ENCODE peak calls at places on chromosomes 11 and 22, in five cellular contexts. R is cardiac muscle cell, K is breast epithelium, A is spleen, J is epithelial cell of esophagus. O is an unnamed sample.

GRCh38 chr22:38491707-38492348 is 14.3 kb downstream of the DDX17 start:
- DNase-seq in K (no peak), R (no peak), J (no peak), A (no peak), O (no peak)

GRCh38 chr11:78449866-78450265 is 32.2 kb upstream of the GAB2 start:
- DNase-seq in K (no peak), J (no peak), R (no peak), A (no peak), O (no peak)

GRCh38 chr11:93477684-93478234 is 65.4 kb downstream of the SMCO4 start:
- DNase-seq in R (no peak), J (no peak), A (no peak), K (no peak), O (no peak)

GRCh38 chr11:69541501-69542313 is 60.2 kb downstream of the LINC01488 start:
- DNase-seq in A (peak; percentile 57), K (no peak), R (no peak), J (peak; percentile 25), O (no peak)

GRCh38 chr11:12731841-12732336 is 57.7 kb downstream of the TEAD1 start:
- DNase-seq in R (peak; percentile 14), K (no peak), A (no peak), J (no peak), O (no peak)

GRCh38 chr22:46538816-46539163 is 1.4 kb upstream of the CELSR1 start:
- DNase-seq in R (peak; percentile 61), A (no peak), K (no peak), J (peak; percentile 83), O (no peak)

GRCh38 chr11:2590951-2591754 is 108.6 kb downstream of the KCNQ1OT1 start:
- DNase-seq in A (no peak), K (peak; percentile 16), R (no peak), J (no peak), O (no peak)

GRCh38 chr22:28450109-28450508 is 229.5 kb downstream of the TTC28 start:
- DNase-seq in J (no peak), R (no peak), A (no peak), K (no peak), O (no peak)

DNA sequence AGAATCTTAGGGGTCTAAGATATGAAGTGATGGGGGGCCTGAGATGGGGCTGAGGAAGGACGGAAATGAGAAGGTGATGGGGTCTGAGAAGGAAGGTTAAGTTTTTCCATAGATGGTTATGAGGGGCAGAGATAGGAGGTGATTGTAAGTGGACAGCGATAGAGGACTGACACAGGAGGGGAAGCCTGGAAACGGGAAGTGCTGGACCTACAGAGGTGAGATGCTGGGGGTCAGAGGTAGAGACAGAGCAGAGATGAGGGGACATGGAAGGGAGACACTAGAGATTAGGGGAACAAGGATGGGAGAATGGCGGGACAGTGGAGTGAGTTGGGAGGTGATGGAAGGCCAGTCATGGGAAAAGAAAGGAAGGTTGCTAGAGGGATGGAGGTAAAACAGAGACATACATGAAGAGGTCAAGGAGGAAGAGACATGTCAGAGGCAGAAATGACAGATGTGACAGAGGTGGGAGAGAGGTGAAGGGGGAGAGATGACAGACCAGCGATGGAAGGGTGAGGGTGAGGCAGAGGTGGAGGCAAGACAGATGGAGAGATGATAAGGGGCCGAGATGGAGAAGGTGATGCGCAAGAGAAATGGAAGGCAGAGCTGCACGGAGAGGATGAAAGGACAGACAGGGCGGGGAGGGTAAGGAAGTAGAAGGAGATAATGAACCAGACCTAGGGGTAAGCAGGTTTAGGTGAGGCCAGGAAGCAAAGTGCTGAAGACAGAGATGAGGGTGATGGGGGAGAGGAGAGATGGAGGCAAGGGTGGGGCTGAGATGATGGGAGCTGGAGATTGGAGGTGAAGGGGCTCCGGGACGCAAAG is 50.8 kb downstream of the SLC22A12 start:
- DNase-seq in K (no peak), R (no peak), A (no peak), J (no peak), O (no peak)
- H3K4me3 ChIP-seq in K (peak overlapping the region; percentile 54), R (no peak overlapping the region), A (peak overlapping the region; percentile 61), J (no peak overlapping the region), O (no peak overlapping the region)

DNA sequence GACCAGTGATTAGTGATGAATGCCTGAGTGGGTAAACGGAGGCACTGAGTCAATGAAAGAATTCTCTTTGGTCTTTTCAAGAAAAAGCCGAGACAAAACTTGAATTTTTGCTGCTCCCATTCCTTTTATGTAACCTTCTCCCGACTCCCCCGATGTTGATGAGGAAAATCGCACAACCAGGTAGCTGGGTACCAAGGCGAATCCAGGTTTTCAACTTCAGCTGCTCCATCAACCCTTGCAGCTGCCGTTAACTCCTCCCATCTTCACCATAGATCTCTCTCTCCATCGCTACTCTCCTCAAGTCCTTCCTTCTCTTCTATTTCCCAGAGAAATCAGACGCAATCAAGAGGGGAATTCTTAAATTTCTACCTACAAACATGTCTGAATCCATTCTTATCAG is 611 bp upstream of the USP2 start:
- DNase-seq in K (no peak), A (no peak), J (no peak), R (no peak), O (no peak)
- H3K4me3 ChIP-seq in K (peak overlapping the region; percentile 55), A (peak overlapping the region; percentile 74), J (peak overlapping the region; percentile 37), R (peak overlapping the region; percentile 19), O (peak overlapping the region; percentile 57)

GRCh38 chr11:34787899-34788298 is 128.3 kb downstream of the APIP start:
- DNase-seq in R (no peak), A (no peak), K (no peak), J (peak; percentile 20), O (no peak)

GRCh38 chr11:34788642-34789041 is 127.5 kb downstream of the APIP start:
- DNase-seq in A (no peak), R (no peak), J (peak; percentile 25), K (no peak), O (no peak)

GRCh38 chr11:34787348-34787747 is 128.8 kb downstream of the APIP start:
- DNase-seq in J (no peak), K (no peak), A (no peak), R (no peak), O (no peak)

GRCh38 chr11:34784318-34784841 is 131.8 kb downstream of the APIP start:
- DNase-seq in K (no peak), J (peak; percentile 80), A (no peak), R (no peak), O (no peak)

GRCh38 chr11:34783816-34784317 is 132.3 kb downstream of the APIP start:
- DNase-seq in K (no peak), J (peak; percentile 44), R (no peak), A (no peak), O (no peak)
- H3K4me3 ChIP-seq in K (no peak overlapping the region), J (no peak overlapping the region), R (no peak overlapping the region), A (no peak overlapping the region), O (no peak overlapping the region)

GRCh38 chr22:20430101-20430640 is 7.5 kb downstream of the SCARF2 start:
- DNase-seq in R (no peak), K (no peak), J (no peak), A (peak; percentile 77), O (no peak)

GRCh38 chr22:20430641-20431519 is 6.7 kb downstream of the SCARF2 start:
- DNase-seq in J (peak; percentile 70), R (no peak), A (peak; percentile 89), K (no peak), O (no peak)

GRCh38 chr22:20432244-20432686 is 5.4 kb downstream of the SCARF2 start:
- DNase-seq in R (no peak), A (peak; percentile 51), J (no peak), K (no peak), O (no peak)

GRCh38 chr22:20433191-20433590 is 4.4 kb downstream of the SCARF2 start:
- DNase-seq in R (no peak), K (no peak), J (no peak), A (peak; percentile 46), O (no peak)

GRCh38 chr22:20431520-20432237 is 5.9 kb downstream of the SCARF2 start:
- DNase-seq in K (no peak), R (no peak), A (peak; percentile 82), J (no peak), O (no peak)
- H3K4me3 ChIP-seq in K (peak overlapping the region; percentile 40), R (peak overlapping the region; percentile 22), A (peak overlapping the region; percentile 83), J (no peak overlapping the region), O (no peak overlapping the region)

GRCh38 chr11:125069796-125070195 is 6.7 kb downstream of the SLC37A2 start:
- DNase-seq in A (peak; percentile 74), J (peak; percentile 56), R (peak; percentile 32), K (peak; percentile 17), O (no peak)
- H3K4me3 ChIP-seq in A (peak overlapping the region; percentile 25), J (no peak overlapping the region), R (no peak overlapping the region), K (no peak overlapping the region), O (no peak overlapping the region)

GRCh38 chr22:26169312-26170111 is at the start of gene SEZ6L:
- DNase-seq in R (no peak), J (no peak), A (peak; percentile 77), K (no peak), O (no peak)

GRCh38 chr22:26170795-26171194 is 1.5 kb downstream of the SEZ6L start:
- DNase-seq in J (no peak), K (no peak), R (no peak), A (no peak), O (no peak)

GRCh38 chr22:26168199-26168915 is 905 bp upstream of the SEZ6L start:
- DNase-seq in J (no peak), K (no peak), R (no peak), A (no peak), O (no peak)

GRCh38 chr22:26170112-26170492 is 840 bp downstream of the SEZ6L start:
- DNase-seq in K (no peak), J (no peak), A (no peak), R (no peak), O (no peak)

DNA sequence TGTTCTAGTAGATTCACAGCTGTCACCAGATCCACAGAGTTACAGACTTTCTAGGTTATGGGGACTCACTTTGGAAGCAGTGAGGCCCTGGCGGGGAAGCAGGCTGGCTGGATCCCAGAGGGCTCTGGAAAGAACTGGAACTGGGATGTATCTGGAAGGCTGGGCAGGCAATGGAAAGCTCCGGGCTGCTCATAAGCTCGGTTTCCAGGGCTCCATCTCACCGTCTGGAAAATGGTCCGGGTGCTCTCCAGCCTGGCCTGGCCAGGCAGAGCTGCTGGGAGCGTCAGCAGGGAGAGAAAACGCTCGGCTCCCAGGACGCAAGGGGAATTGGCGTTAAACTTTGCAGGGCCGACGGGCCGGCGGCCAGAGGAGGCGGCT is 339 bp upstream of the SEZ6L start:
- DNase-seq in R (no peak), K (no peak), J (no peak), A (no peak), O (no peak)
- H3K4me3 ChIP-seq in R (peak overlapping the region; percentile 51), K (peak overlapping the region; percentile 51), J (no peak overlapping the region), A (peak overlapping the region; percentile 65), O (peak overlapping the region; percentile 4)

GRCh38 chr11:65894034-65894591 is 3.6 kb downstream of the CCDC85B start:
- DNase-seq in J (no peak), K (no peak), R (no peak), A (peak; percentile 95), O (no peak)

GRCh38 chr11:65892661-65893317 is 2.3 kb downstream of the CCDC85B start:
- DNase-seq in J (no peak), R (no peak), K (no peak), A (peak; percentile 81), O (no peak)

GRCh38 chr11:65890324-65891179 is at the start of gene CCDC85B:
- DNase-seq in J (peak; percentile 97), K (peak; percentile 99), R (peak; percentile 98), A (peak; percentile 99), O (peak; percentile 87)

GRCh38 chr11:65888163-65888814 is at the start of gene FIBP:
- DNase-seq in A (peak; percentile 100), J (peak; percentile 98), R (peak; percentile 98), K (peak; percentile 97), O (peak; percentile 90)

GRCh38 chr11:65891180-65892136 is 985 bp downstream of the CCDC85B start:
- DNase-seq in K (no peak), J (no peak), R (peak; percentile 52), A (peak; percentile 90), O (no peak)
- H3K4me3 ChIP-seq in K (peak overlapping the region; percentile 81), J (peak overlapping the region; percentile 67), R (peak overlapping the region; percentile 57), A (peak overlapping the region; percentile 90), O (peak overlapping the region; percentile 62)

O was measured in skeletal muscle cell.